ENCODE peak calls at places on chromosome 21, in six cellular contexts. L, T, E, R, O and P are unnamed samples.

GRCh38 chr21:36068748-36069398 is 951 bp upstream of the CBR1 start:
- DNase-seq in O (no peak), T (no peak), E (no peak), L (no peak), R (no peak), P (no peak)

GRCh38 chr21:20875741-20876140 is 122.5 kb upstream of the NCAM2 start:
- DNase-seq in O (no peak), R (no peak), T (no peak), L (no peak), E (no peak), P (no peak)

GRCh38 chr21:29148535-29148934 is 18.1 kb downstream of the MAP3K7CL start:
- DNase-seq in O (peak), L (peak), R (peak), T (no peak), E (no peak), P (no peak)

GRCh38 chr21:29115899-29116298 is 14.5 kb upstream of the MAP3K7CL start:
- DNase-seq in O (no peak), L (no peak), E (no peak), R (peak), T (no peak), P (no peak)

GRCh38 chr21:43658769-43659135 is 536 bp downstream of the HSF2BP start:
- DNase-seq in O (no peak), L (no peak), R (no peak), T (no peak), E (no peak), P (no peak)

GRCh38 chr21:29887313-29888009 is 52.3 kb downstream of the GRIK1 start:
- DNase-seq in E (no peak), T (no peak), O (no peak), R (no peak), L (no peak), P (no peak)

GRCh38 chr21:22120616-22121266 is 1122.5 kb downstream of the NCAM2 start:
- DNase-seq in R (no peak), O (no peak), L (no peak), E (peak), T (peak), P (no peak)

GRCh38 chr21:14120091-14120734 is 90.5 kb downstream of the LIPI start:
- DNase-seq in O (no peak), L (no peak), T (peak), E (peak), R (no peak), P (peak)

GRCh38 chr21:43624343-43624742 is 34.9 kb downstream of the HSF2BP start:
- DNase-seq in O (no peak), R (no peak), E (no peak), T (no peak), L (no peak), P (no peak)

GRCh38 chr21:43961382-43961909 is 50.7 kb upstream of the TRAPPC10 start:
- DNase-seq in T (no peak), R (no peak), O (no peak), E (no peak), L (no peak), P (no peak)

GRCh38 chr21:46500224-46500861 is 41.7 kb downstream of the DIP2A start:
- DNase-seq in R (no peak), L (no peak), E (no peak), O (no peak), T (peak), P (peak)

GRCh38 chr21:28239345-28239744 is 753.3 kb downstream of the LTN1 start:
- DNase-seq in R (no peak), T (peak), L (no peak), O (no peak), E (no peak), P (no peak)

GRCh38 chr21:24897883-24898282 is 709.4 kb downstream of the MRPL39 start:
- DNase-seq in O (no peak), E (no peak), T (no peak), R (no peak), L (no peak), P (no peak)

GRCh38 chr21:17679002-17679600 is 66.4 kb upstream of the BTG3 start:
- DNase-seq in L (no peak), E (no peak), O (peak), T (peak), R (peak), P (peak)
- TF ChIP-seq CTCF in L (peak), E (peak), O (peak), T (peak), R (peak), P (peak)

GRCh38 chr21:34886554-34887385 is 162.3 kb downstream of the RUNX1 start:
- DNase-seq in O (no peak), L (peak), R (peak), E (peak), T (no peak), P (no peak)
- TF ChIP-seq CTCF in O (no peak), L (no peak), R (no peak), E (no peak), T (no peak), P (no peak)

DNA sequence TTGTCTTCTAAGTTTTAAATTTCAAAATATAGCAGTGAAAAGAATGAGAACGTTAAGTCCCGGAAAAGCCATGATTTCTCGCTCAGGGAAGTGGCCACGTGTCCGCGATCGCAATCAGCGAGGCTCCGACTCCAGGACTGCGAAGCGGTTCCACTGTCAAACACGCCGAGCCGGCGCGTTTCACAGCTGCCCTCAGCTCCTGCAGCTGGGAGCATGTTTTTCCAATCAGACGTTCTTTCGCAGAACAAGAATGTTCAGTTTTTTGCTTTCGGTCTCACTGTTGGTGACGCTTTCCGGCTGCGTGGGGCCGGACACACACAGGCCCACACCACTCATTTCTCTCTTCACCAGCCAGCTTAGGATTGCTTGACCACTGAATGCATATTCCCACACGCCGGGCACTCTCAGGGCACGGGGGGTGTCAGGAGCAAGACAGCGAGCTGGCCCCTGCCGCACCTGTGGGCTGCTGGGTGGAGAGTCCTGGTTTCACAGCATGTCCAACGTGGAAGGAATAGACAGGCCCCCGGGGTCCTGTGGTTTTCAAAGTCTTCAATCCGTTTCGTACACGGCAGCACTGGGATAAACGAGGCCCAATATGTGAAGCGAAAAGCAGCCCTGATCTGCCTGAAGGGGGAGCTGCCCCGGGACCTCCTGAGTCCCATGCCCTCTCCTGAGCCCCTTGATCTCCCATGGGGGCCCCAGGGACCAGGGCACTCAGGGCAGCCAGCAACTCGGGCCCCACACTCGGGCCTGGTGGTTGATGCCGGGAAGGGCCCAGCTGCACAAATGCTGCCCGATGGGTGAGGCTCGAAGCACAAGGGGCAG is 47.3 kb upstream of the COL18A1 start:
- DNase-seq in R (no peak), E (no peak), O (no peak), T (peak), L (no peak), P (no peak)
- TF ChIP-seq CTCF in R (no peak), E (peak), O (peak), T (peak), L (no peak), P (no peak)

GRCh38 chr21:38805282-38806152 is at the start of gene ETS2:
- DNase-seq in E (peak), O (peak), T (peak), R (peak), L (peak), P (peak)
- TF ChIP-seq CTCF in E (no peak), O (peak), T (no peak), R (no peak), L (peak), P (peak)

GRCh38 chr21:26843912-26844257 is 1.3 kb downstream of the ADAMTS1 start:
- DNase-seq in L (no peak), O (no peak), R (peak), E (no peak), T (peak), P (no peak)
- TF ChIP-seq CTCF in L (no peak), O (no peak), R (no peak), E (no peak), T (peak), P (no peak)

DNA sequence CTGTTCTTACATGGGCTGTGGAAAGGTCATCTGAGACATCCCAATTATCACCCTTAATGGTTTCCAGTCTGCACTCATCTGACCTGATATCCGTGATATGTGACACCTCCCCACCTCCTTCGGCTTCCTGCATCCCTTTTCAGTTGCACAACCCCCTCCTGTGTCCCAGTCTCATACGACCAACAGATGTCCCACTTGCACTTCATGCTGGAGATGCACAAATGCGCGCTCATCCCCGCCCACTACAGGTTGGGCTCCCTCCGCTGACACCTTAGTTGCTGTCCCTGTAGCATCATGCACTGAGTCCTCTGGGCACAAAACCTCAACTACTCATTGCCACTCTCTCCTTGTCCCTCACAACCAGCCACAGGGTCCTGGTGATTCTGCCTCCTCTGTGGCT is 94.4 kb downstream of the MIS18A start:
- DNase-seq in E (no peak), T (no peak), R (no peak), L (no peak), O (no peak), P (no peak)
- TF ChIP-seq CTCF in E (no peak), T (no peak), R (no peak), L (no peak), O (no peak), P (peak)

GRCh38 chr21:38329176-38329575 is 72.4 kb downstream of the KCNJ15 start:
- DNase-seq in E (no peak), R (no peak), O (no peak), T (no peak), L (no peak), P (no peak)

GRCh38 chr21:38337793-38338192 is 81.0 kb downstream of the KCNJ15 start:
- DNase-seq in T (no peak), O (no peak), R (peak), L (no peak), E (no peak), P (no peak)

GRCh38 chr21:38330671-38331070 is 73.9 kb downstream of the KCNJ15 start:
- DNase-seq in E (no peak), O (no peak), R (peak), T (no peak), L (no peak), P (no peak)

GRCh38 chr21:38334866-38335265 is 78.1 kb downstream of the KCNJ15 start:
- DNase-seq in R (peak), L (no peak), E (no peak), T (no peak), O (no peak), P (no peak)

DNA sequence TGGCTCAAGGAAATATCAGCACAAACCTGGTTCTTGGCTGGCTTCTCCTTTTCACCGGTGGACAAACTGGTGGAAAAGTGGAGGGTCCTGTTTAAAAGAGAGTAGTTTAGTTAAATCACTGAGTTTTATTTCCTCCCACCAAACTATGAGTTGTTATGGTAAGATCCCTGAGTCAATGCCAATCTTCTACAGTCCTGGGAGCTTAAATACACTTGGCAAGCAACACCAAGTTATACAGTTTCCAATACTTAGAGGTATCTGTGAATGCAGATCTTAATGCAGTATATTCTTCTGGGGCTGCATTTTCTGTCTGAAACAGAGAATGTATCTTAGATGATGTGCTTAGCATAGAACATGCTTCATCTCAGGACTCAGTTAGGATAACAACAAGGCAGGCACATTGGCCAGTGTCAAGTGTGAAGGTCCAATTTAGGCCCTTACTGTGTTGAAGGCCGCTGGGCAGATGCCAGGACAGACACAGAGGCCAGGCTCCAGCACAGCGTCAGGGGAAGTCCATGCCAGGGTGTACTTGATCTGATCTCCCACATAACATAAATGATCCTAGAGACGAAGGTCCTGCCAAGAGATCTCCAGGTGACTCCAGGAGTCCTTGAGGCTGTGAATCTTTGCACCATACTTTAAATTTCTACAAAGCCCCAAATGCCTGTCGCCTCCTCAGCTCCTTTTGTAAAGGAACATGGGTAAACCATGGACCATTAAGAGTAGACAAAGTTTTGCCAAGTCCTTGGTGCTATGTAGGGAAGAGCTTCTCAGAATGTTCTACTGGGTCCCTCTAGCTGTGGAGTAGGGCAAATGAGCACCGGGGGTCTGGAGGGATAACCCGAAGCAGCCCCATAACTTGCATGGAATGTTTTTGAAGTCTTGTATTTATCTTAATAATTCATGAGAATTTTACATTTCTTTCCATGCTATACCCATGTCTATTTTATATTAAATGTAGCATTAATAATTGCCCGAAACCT is 76.8 kb downstream of the KCNJ15 start:
- DNase-seq in T (peak), E (no peak), O (no peak), L (no peak), R (peak), P (no peak)
- TF ChIP-seq CTCF in T (peak), E (no peak), O (peak), L (no peak), R (peak), P (peak)

GRCh38 chr21:37087188-37087587 is 14.1 kb downstream of the TTC3 start:
- DNase-seq in R (no peak), E (no peak), T (peak), O (peak), L (no peak), P (no peak)
- TF ChIP-seq CTCF in R (peak), E (no peak), T (peak), O (peak), L (no peak), P (peak)